ENCODE peak calls at places on chromosome 12, in six cellular contexts. One of them, this sample, is unnamed.

GRCh38 chr12:1912580-1913376 is 5.7 kb downstream of the CACNA2D4 start:
- DNase-seq in right lobe of liver: peak; percentile 37
- DNase-seq in WERI-Rb-1: no peak
- DNase-seq in M059J: peak; percentile 78
- DNase-seq in BE2C: no peak
- DNase-seq in stimulated activated naive CD4-positive, alpha-beta T cell: no peak
- DNase-seq in this sample: no peak

GRCh38 chr12:33427071-33427470 is 12.5 kb downstream of the SYT10 start:
- DNase-seq in BE2C: no peak
- DNase-seq in M059J: peak; percentile 48
- DNase-seq in WERI-Rb-1: no peak
- DNase-seq in right lobe of liver: no peak
- DNase-seq in stimulated activated naive CD4-positive, alpha-beta T cell: no peak
- DNase-seq in this sample: no peak

GRCh38 chr12:108823804-108824203 is 33.6 kb downstream of the SSH1 start:
- DNase-seq in WERI-Rb-1: no peak
- DNase-seq in stimulated activated naive CD4-positive, alpha-beta T cell: no peak
- DNase-seq in M059J: no peak
- DNase-seq in BE2C: no peak
- DNase-seq in right lobe of liver: no peak
- DNase-seq in this sample: no peak

GRCh38 chr12:27861428-27862167 is 81.6 kb upstream of the MANSC4 start:
- DNase-seq in M059J: no peak
- DNase-seq in stimulated activated naive CD4-positive, alpha-beta T cell: no peak
- DNase-seq in BE2C: no peak
- DNase-seq in WERI-Rb-1: no peak
- DNase-seq in right lobe of liver: no peak
- DNase-seq in this sample: no peak

GRCh38 chr12:113092478-113093408 is 36.2 kb downstream of the DTX1 start:
- DNase-seq in BE2C: no peak
- DNase-seq in right lobe of liver: no peak
- DNase-seq in WERI-Rb-1: no peak
- DNase-seq in stimulated activated naive CD4-positive, alpha-beta T cell: peak; percentile 8
- DNase-seq in M059J: no peak
- DNase-seq in this sample: no peak

GRCh38 chr12:104122298-104122697 is 15.7 kb downstream of the NFYB start:
- DNase-seq in M059J: no peak
- DNase-seq in WERI-Rb-1: peak; percentile 44
- DNase-seq in stimulated activated naive CD4-positive, alpha-beta T cell: no peak
- DNase-seq in right lobe of liver: no peak
- DNase-seq in BE2C: no peak
- DNase-seq in this sample: no peak

GRCh38 chr12:93381183-93381975 is 3.7 kb downstream of the NUDT4 start:
- DNase-seq in BE2C: no peak
- DNase-seq in stimulated activated naive CD4-positive, alpha-beta T cell: no peak
- DNase-seq in M059J: peak; percentile 32
- DNase-seq in WERI-Rb-1: no peak
- DNase-seq in right lobe of liver: no peak
- DNase-seq in this sample: no peak

GRCh38 chr12:82972624-82973023 is 285.9 kb downstream of the TMTC2 start:
- DNase-seq in M059J: no peak
- DNase-seq in right lobe of liver: no peak
- DNase-seq in BE2C: no peak
- DNase-seq in stimulated activated naive CD4-positive, alpha-beta T cell: no peak
- DNase-seq in WERI-Rb-1: no peak
- DNase-seq in this sample: no peak

GRCh38 chr12:53999596-54000104 is 311 bp upstream of the HOXC9 start:
- DNase-seq in BE2C: peak; percentile 77
- DNase-seq in right lobe of liver: no peak
- DNase-seq in stimulated activated naive CD4-positive, alpha-beta T cell: peak; percentile 50
- DNase-seq in WERI-Rb-1: peak; percentile 82
- DNase-seq in M059J: peak; percentile 77
- DNase-seq in this sample: no peak

GRCh38 chr12:54759751-54760150 is 94.6 kb upstream of the MUCL1 start:
- DNase-seq in WERI-Rb-1: peak; percentile 35
- DNase-seq in stimulated activated naive CD4-positive, alpha-beta T cell: peak; percentile 4
- DNase-seq in right lobe of liver: no peak
- DNase-seq in BE2C: no peak
- DNase-seq in M059J: peak; percentile 34
- DNase-seq in this sample: no peak

GRCh38 chr12:76080729-76081415 is 3.6 kb downstream of the NAP1L1 start:
- DNase-seq in BE2C: peak; percentile 49
- DNase-seq in right lobe of liver: no peak
- DNase-seq in WERI-Rb-1: peak; percentile 16
- DNase-seq in stimulated activated naive CD4-positive, alpha-beta T cell: peak; percentile 3
- DNase-seq in M059J: no peak
- DNase-seq in this sample: no peak

GRCh38 chr12:82225871-82226270 is 132.3 kb downstream of the CCDC59 start:
- DNase-seq in BE2C: no peak
- DNase-seq in right lobe of liver: no peak
- DNase-seq in stimulated activated naive CD4-positive, alpha-beta T cell: no peak
- DNase-seq in WERI-Rb-1: no peak
- DNase-seq in M059J: no peak
- DNase-seq in this sample: no peak

GRCh38 chr12:121767525-121768016 is 25.9 kb downstream of the RHOF start:
- DNase-seq in WERI-Rb-1: peak; percentile 58
- DNase-seq in right lobe of liver: no peak
- DNase-seq in M059J: peak; percentile 74
- DNase-seq in BE2C: peak; percentile 86
- DNase-seq in stimulated activated naive CD4-positive, alpha-beta T cell: no peak
- DNase-seq in this sample: no peak

GRCh38 chr12:124776126-124776513 is 87.5 kb downstream of the SCARB1 start:
- DNase-seq in M059J: peak; percentile 53
- DNase-seq in WERI-Rb-1: no peak
- DNase-seq in stimulated activated naive CD4-positive, alpha-beta T cell: no peak
- DNase-seq in BE2C: no peak
- DNase-seq in right lobe of liver: no peak
- DNase-seq in this sample: no peak

GRCh38 chr12:4899361-4899760 is 10.3 kb upstream of the KCNA1 start:
- DNase-seq in BE2C: no peak
- DNase-seq in stimulated activated naive CD4-positive, alpha-beta T cell: no peak
- DNase-seq in WERI-Rb-1: peak; percentile 13
- DNase-seq in M059J: no peak
- DNase-seq in right lobe of liver: no peak
- DNase-seq in this sample: no peak

GRCh38 chr12:89418228-89418910 is 66.1 kb upstream of the DUSP6 start:
- DNase-seq in right lobe of liver: no peak
- DNase-seq in BE2C: no peak
- DNase-seq in M059J: no peak
- DNase-seq in stimulated activated naive CD4-positive, alpha-beta T cell: no peak
- DNase-seq in WERI-Rb-1: no peak
- DNase-seq in this sample: no peak

GRCh38 chr12:109775172-109775881 is 57.9 kb downstream of the TRPV4 start:
- DNase-seq in stimulated activated naive CD4-positive, alpha-beta T cell: peak; percentile 64
- DNase-seq in right lobe of liver: peak; percentile 79
- DNase-seq in M059J: peak; percentile 58
- DNase-seq in WERI-Rb-1: peak; percentile 80
- DNase-seq in BE2C: peak; percentile 77
- DNase-seq in this sample: peak; percentile 46

GRCh38 chr12:108525681-108526080 is 10.6 kb downstream of the FICD start:
- DNase-seq in WERI-Rb-1: no peak
- DNase-seq in stimulated activated naive CD4-positive, alpha-beta T cell: no peak
- DNase-seq in right lobe of liver: no peak
- DNase-seq in BE2C: no peak
- DNase-seq in M059J: peak; percentile 71
- DNase-seq in this sample: no peak

GRCh38 chr12:117857632-117858274 is 111.0 kb downstream of the KSR2 start:
- DNase-seq in stimulated activated naive CD4-positive, alpha-beta T cell: peak; percentile 26
- DNase-seq in M059J: peak; percentile 47
- DNase-seq in WERI-Rb-1: peak; percentile 68
- DNase-seq in right lobe of liver: no peak
- DNase-seq in BE2C: peak; percentile 46
- DNase-seq in this sample: peak; percentile 37

GRCh38 chr12:76422878-76423438 is 74.7 kb upstream of the BBS10 start:
- DNase-seq in WERI-Rb-1: no peak
- DNase-seq in right lobe of liver: no peak
- DNase-seq in BE2C: no peak
- DNase-seq in stimulated activated naive CD4-positive, alpha-beta T cell: no peak
- DNase-seq in M059J: peak; percentile 57
- DNase-seq in this sample: no peak

GRCh38 chr12:46164186-46164585 is 104.7 kb downstream of the SLC38A1 start:
- DNase-seq in stimulated activated naive CD4-positive, alpha-beta T cell: no peak
- DNase-seq in BE2C: no peak
- DNase-seq in WERI-Rb-1: no peak
- DNase-seq in right lobe of liver: no peak
- DNase-seq in M059J: no peak
- DNase-seq in this sample: no peak

GRCh38 chr12:54421175-54421872 is 2.3 kb upstream of the ITGA5 start:
- DNase-seq in M059J: peak; percentile 91
- DNase-seq in BE2C: no peak
- DNase-seq in right lobe of liver: no peak
- DNase-seq in stimulated activated naive CD4-positive, alpha-beta T cell: no peak
- DNase-seq in WERI-Rb-1: no peak
- DNase-seq in this sample: no peak